ENCODE peak calls at places on chromosomes 3 and 15, in eight cellular contexts. One of them, this sample, is unnamed.

GRCh38 chr3:126570103-126570541 is 11.4 kb upstream of the C3orf22 start:
- DNase-seq in A549: no peak
- DNase-seq in body of pancreas: no peak
- DNase-seq in OCI-LY7: no peak
- DNase-seq in HCT116: no peak
- DNase-seq in K562: no peak
- DNase-seq in MM.1S: no peak
- DNase-seq in cardiac muscle cell: no peak
- DNase-seq in this sample: no peak

GRCh38 chr15:39061952-39062464 is 497.4 kb upstream of the RASGRP1 start:
- DNase-seq in K562: no peak
- DNase-seq in MM.1S: no peak
- DNase-seq in cardiac muscle cell: no peak
- DNase-seq in OCI-LY7: no peak
- DNase-seq in HCT116: no peak
- DNase-seq in A549: no peak
- DNase-seq in body of pancreas: no peak
- DNase-seq in this sample: no peak

GRCh38 chr15:64856429-64857145 is 14.9 kb downstream of the PLEKHO2 start:
- DNase-seq in MM.1S: no peak
- DNase-seq in OCI-LY7: no peak
- DNase-seq in K562: no peak
- DNase-seq in HCT116: no peak
- DNase-seq in cardiac muscle cell: peak; percentile 76
- DNase-seq in A549: peak; percentile 38
- DNase-seq in body of pancreas: peak; percentile 46
- DNase-seq in this sample: no peak

GRCh38 chr15:78098131-78098755 is 5.9 kb downstream of the SH2D7 start:
- DNase-seq in HCT116: no peak
- DNase-seq in cardiac muscle cell: no peak
- DNase-seq in OCI-LY7: no peak
- DNase-seq in MM.1S: no peak
- DNase-seq in K562: no peak
- DNase-seq in body of pancreas: no peak
- DNase-seq in A549: no peak
- DNase-seq in this sample: no peak

GRCh38 chr3:159548675-159549335 is 439.8 kb upstream of the IL12A start:
- DNase-seq in body of pancreas: no peak
- DNase-seq in A549: no peak
- DNase-seq in OCI-LY7: no peak
- DNase-seq in K562: no peak
- DNase-seq in HCT116: no peak
- DNase-seq in MM.1S: no peak
- DNase-seq in cardiac muscle cell: peak; percentile 56
- DNase-seq in this sample: no peak

GRCh38 chr15:70262591-70263274 is 165.0 kb upstream of the TLE3 start:
- DNase-seq in OCI-LY7: peak; percentile 38
- DNase-seq in cardiac muscle cell: no peak
- DNase-seq in A549: no peak
- DNase-seq in MM.1S: no peak
- DNase-seq in HCT116: no peak
- DNase-seq in body of pancreas: no peak
- DNase-seq in K562: peak; percentile 22
- DNase-seq in this sample: no peak

GRCh38 chr3:23324745-23325144 is 121.6 kb downstream of the UBE2E2 start:
- DNase-seq in MM.1S: peak; percentile 56
- DNase-seq in A549: no peak
- DNase-seq in body of pancreas: no peak
- DNase-seq in cardiac muscle cell: peak; percentile 73
- DNase-seq in HCT116: no peak
- DNase-seq in OCI-LY7: peak; percentile 73
- DNase-seq in K562: no peak
- DNase-seq in this sample: peak; percentile 52

GRCh38 chr3:93989241-93989640 is 9.3 kb downstream of the ARL13B start:
- DNase-seq in body of pancreas: no peak
- DNase-seq in A549: no peak
- DNase-seq in cardiac muscle cell: no peak
- DNase-seq in HCT116: no peak
- DNase-seq in MM.1S: no peak
- DNase-seq in OCI-LY7: no peak
- DNase-seq in K562: no peak
- DNase-seq in this sample: no peak

GRCh38 chr3:66822059-66823009 is 175.8 kb upstream of the KBTBD8 start:
- DNase-seq in body of pancreas: peak; percentile 78
- DNase-seq in K562: peak; percentile 64
- DNase-seq in cardiac muscle cell: peak; percentile 70
- DNase-seq in HCT116: peak; percentile 64
- DNase-seq in MM.1S: peak; percentile 78
- DNase-seq in OCI-LY7: peak; percentile 73
- DNase-seq in A549: peak; percentile 60
- DNase-seq in this sample: peak; percentile 81

GRCh38 chr15:33226559-33227181 is 32.2 kb upstream of the FMN1 start:
- DNase-seq in OCI-LY7: peak; percentile 76
- DNase-seq in body of pancreas: peak; percentile 61
- DNase-seq in HCT116: peak; percentile 70
- DNase-seq in cardiac muscle cell: peak; percentile 27
- DNase-seq in K562: no peak
- DNase-seq in MM.1S: peak; percentile 92
- DNase-seq in A549: peak; percentile 85
- DNase-seq in this sample: peak; percentile 59

GRCh38 chr3:125143982-125144652 is 68.4 kb downstream of the SLC12A8 start:
- DNase-seq in A549: no peak
- DNase-seq in OCI-LY7: no peak
- DNase-seq in MM.1S: no peak
- DNase-seq in K562: no peak
- DNase-seq in HCT116: no peak
- DNase-seq in cardiac muscle cell: peak; percentile 87
- DNase-seq in body of pancreas: no peak
- DNase-seq in this sample: no peak

GRCh38 chr3:167876603-167877325 is 141.2 kb downstream of the SERPINI1 start:
- DNase-seq in OCI-LY7: no peak
- DNase-seq in HCT116: peak; percentile 15
- DNase-seq in body of pancreas: no peak
- DNase-seq in cardiac muscle cell: peak; percentile 73
- DNase-seq in A549: no peak
- DNase-seq in K562: no peak
- DNase-seq in MM.1S: no peak
- DNase-seq in this sample: no peak

GRCh38 chr3:196399485-196399945 is 32.7 kb downstream of the UBXN7 start:
- DNase-seq in HCT116: peak; percentile 28
- DNase-seq in K562: no peak
- DNase-seq in A549: peak; percentile 5
- DNase-seq in MM.1S: no peak
- DNase-seq in body of pancreas: no peak
- DNase-seq in OCI-LY7: no peak
- DNase-seq in cardiac muscle cell: peak; percentile 53
- DNase-seq in this sample: no peak

GRCh38 chr3:64316971-64317370 is 91.7 kb upstream of the PRICKLE2 start:
- DNase-seq in K562: no peak
- DNase-seq in body of pancreas: no peak
- DNase-seq in OCI-LY7: no peak
- DNase-seq in MM.1S: no peak
- DNase-seq in HCT116: no peak
- DNase-seq in A549: no peak
- DNase-seq in cardiac muscle cell: no peak
- DNase-seq in this sample: no peak

GRCh38 chr3:41683666-41684350 is 278.1 kb downstream of the ULK4 start:
- DNase-seq in HCT116: no peak
- DNase-seq in MM.1S: no peak
- DNase-seq in body of pancreas: no peak
- DNase-seq in K562: no peak
- DNase-seq in OCI-LY7: no peak
- DNase-seq in cardiac muscle cell: peak; percentile 21
- DNase-seq in A549: peak; percentile 69
- DNase-seq in this sample: no peak

GRCh38 chr15:90959894-90960293 is 5.2 kb downstream of the RCCD1 start:
- DNase-seq in body of pancreas: peak; percentile 58
- DNase-seq in HCT116: no peak
- DNase-seq in cardiac muscle cell: no peak
- DNase-seq in K562: no peak
- DNase-seq in MM.1S: no peak
- DNase-seq in A549: no peak
- DNase-seq in OCI-LY7: no peak
- DNase-seq in this sample: no peak

GRCh38 chr15:49752517-49752916 is 131.7 kb downstream of the DTWD1 start:
- DNase-seq in HCT116: no peak
- DNase-seq in cardiac muscle cell: no peak
- DNase-seq in OCI-LY7: no peak
- DNase-seq in A549: no peak
- DNase-seq in K562: no peak
- DNase-seq in body of pancreas: no peak
- DNase-seq in MM.1S: no peak
- DNase-seq in this sample: no peak

GRCh38 chr3:126101521-126101982 is 17.6 kb upstream of the SLC41A3 start:
- DNase-seq in K562: no peak
- DNase-seq in MM.1S: no peak
- DNase-seq in body of pancreas: no peak
- DNase-seq in A549: no peak
- DNase-seq in OCI-LY7: no peak
- DNase-seq in cardiac muscle cell: no peak
- DNase-seq in HCT116: no peak
- DNase-seq in this sample: no peak

GRCh38 chr15:69289312-69290146 is 9.2 kb upstream of the PAQR5 start:
- DNase-seq in K562: no peak
- DNase-seq in body of pancreas: no peak
- DNase-seq in A549: no peak
- DNase-seq in HCT116: no peak
- DNase-seq in OCI-LY7: no peak
- DNase-seq in MM.1S: no peak
- DNase-seq in cardiac muscle cell: no peak
- DNase-seq in this sample: no peak

GRCh38 chr3:131485116-131485515 is 17.7 kb downstream of the MRPL3 start:
- DNase-seq in HCT116: no peak
- DNase-seq in cardiac muscle cell: no peak
- DNase-seq in MM.1S: no peak
- DNase-seq in body of pancreas: no peak
- DNase-seq in A549: no peak
- DNase-seq in OCI-LY7: no peak
- DNase-seq in K562: no peak
- DNase-seq in this sample: no peak

GRCh38 chr15:101174152-101174920 is 77.5 kb downstream of the CHSY1 start:
- DNase-seq in OCI-LY7: no peak
- DNase-seq in K562: no peak
- DNase-seq in cardiac muscle cell: no peak
- DNase-seq in MM.1S: no peak
- DNase-seq in body of pancreas: no peak
- DNase-seq in HCT116: no peak
- DNase-seq in A549: no peak
- DNase-seq in this sample: no peak

GRCh38 chr15:43410572-43411214 is 39.8 kb downstream of the TUBGCP4 start:
- DNase-seq in HCT116: no peak
- DNase-seq in body of pancreas: no peak
- DNase-seq in cardiac muscle cell: peak; percentile 66
- DNase-seq in K562: peak; percentile 51
- DNase-seq in OCI-LY7: no peak
- DNase-seq in A549: peak; percentile 5
- DNase-seq in MM.1S: no peak
- DNase-seq in this sample: no peak

GRCh38 chr3:52714335-52715302 is 8.7 kb downstream of the SPCS1 start:
- DNase-seq in MM.1S: no peak
- DNase-seq in body of pancreas: no peak
- DNase-seq in A549: no peak
- DNase-seq in cardiac muscle cell: no peak
- DNase-seq in OCI-LY7: no peak
- DNase-seq in K562: no peak
- DNase-seq in HCT116: no peak
- DNase-seq in this sample: no peak

DNA sequence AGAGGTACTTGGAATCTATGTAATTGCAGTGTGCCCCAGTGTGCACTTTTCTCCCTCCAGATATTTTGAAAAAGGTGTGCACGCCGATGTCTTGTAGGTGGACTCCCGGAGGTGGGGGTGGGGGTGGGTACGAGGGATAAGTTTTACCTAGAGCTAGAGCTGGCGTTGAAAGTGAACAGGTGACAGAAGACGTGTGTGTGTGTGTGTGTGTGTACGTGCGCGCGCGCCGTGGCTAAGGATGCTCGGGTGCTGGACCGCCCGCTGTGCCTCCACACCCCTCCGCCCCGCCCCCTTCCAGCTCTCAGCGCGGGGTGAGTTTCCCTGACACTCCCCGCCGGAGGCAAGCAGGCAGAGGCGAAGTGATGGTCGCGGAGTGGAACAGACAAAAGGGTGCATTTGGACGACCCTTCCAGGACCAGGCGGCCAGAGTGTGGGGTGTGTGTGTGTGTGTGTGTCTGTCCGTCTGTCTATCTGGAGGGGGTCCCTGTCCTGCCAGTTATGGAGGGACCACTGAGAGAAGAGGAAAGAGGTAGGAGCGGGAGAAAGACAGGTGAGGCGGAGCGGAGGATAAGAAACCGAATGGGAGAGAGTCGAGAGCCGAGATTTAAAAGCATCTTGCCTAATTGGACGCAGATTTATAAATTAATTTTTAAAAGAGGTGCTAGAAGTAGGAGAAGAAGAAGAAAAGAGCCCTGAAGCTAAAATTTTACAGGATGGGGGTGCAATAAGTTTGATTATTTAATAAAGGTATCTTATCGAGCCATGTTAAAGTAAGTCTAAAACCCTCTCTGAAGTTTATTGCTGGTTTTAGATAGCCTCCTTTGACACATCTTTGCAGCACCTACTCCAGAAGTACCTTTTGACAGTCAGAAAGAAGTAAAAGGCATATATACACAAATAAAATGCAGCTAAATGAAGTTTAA is 335.8 kb upstream of the THRB start:
- DNase-seq in body of pancreas: peak; percentile 14
- DNase-seq in cardiac muscle cell: no peak
- DNase-seq in A549: no peak
- DNase-seq in MM.1S: no peak
- DNase-seq in HCT116: no peak
- DNase-seq in OCI-LY7: no peak
- DNase-seq in K562: no peak
- DNase-seq in this sample: no peak
- H3K4me3 ChIP-seq in body of pancreas: no peak overlapping the region
- H3K4me3 ChIP-seq in cardiac muscle cell: peak overlapping the region; percentile 64
- H3K4me3 ChIP-seq in A549: peak overlapping the region; percentile 49
- H3K4me3 ChIP-seq in MM.1S: no peak overlapping the region
- H3K4me3 ChIP-seq in HCT116: no peak overlapping the region
- H3K4me3 ChIP-seq in OCI-LY7: no peak overlapping the region
- H3K4me3 ChIP-seq in K562: no peak overlapping the region
- H3K4me3 ChIP-seq in this sample: no peak overlapping the region

GRCh38 chr3:149371001-149371722 is 6.3 kb downstream of the TM4SF1 start:
- DNase-seq in body of pancreas: no peak
- DNase-seq in HCT116: no peak
- DNase-seq in cardiac muscle cell: peak; percentile 58
- DNase-seq in OCI-LY7: no peak
- DNase-seq in A549: peak; percentile 74
- DNase-seq in MM.1S: no peak
- DNase-seq in K562: no peak
- DNase-seq in this sample: no peak
- TF ChIP-seq CTCF in body of pancreas: no peak
- TF ChIP-seq CTCF in HCT116: peak; percentile 26
- TF ChIP-seq CTCF in cardiac muscle cell: no peak
- TF ChIP-seq CTCF in OCI-LY7: no peak
- TF ChIP-seq CTCF in A549: peak; percentile 41
- TF ChIP-seq CTCF in MM.1S: no peak
- TF ChIP-seq CTCF in K562: no peak
- TF ChIP-seq CTCF in this sample: no peak

GRCh38 chr15:63049747-63050439 is 7.3 kb downstream of the TPM1 start:
- DNase-seq in cardiac muscle cell: no peak
- DNase-seq in HCT116: no peak
- DNase-seq in MM.1S: no peak
- DNase-seq in A549: peak; percentile 53
- DNase-seq in OCI-LY7: no peak
- DNase-seq in body of pancreas: no peak
- DNase-seq in K562: no peak
- DNase-seq in this sample: no peak
- H3K4me3 ChIP-seq in cardiac muscle cell: peak overlapping the region; percentile 96
- H3K4me3 ChIP-seq in HCT116: peak overlapping the region; percentile 68
- H3K4me3 ChIP-seq in MM.1S: no peak overlapping the region
- H3K4me3 ChIP-seq in A549: peak overlapping the region; percentile 87
- H3K4me3 ChIP-seq in OCI-LY7: no peak overlapping the region
- H3K4me3 ChIP-seq in body of pancreas: no peak overlapping the region
- H3K4me3 ChIP-seq in K562: peak overlapping the region; percentile 82
- H3K4me3 ChIP-seq in this sample: no peak overlapping the region

GRCh38 chr3:33146791-33147445 is 33.1 kb downstream of the CRTAP start:
- DNase-seq in OCI-LY7: no peak
- DNase-seq in MM.1S: no peak
- DNase-seq in K562: no peak
- DNase-seq in cardiac muscle cell: peak; percentile 52
- DNase-seq in A549: no peak
- DNase-seq in HCT116: no peak
- DNase-seq in body of pancreas: no peak
- DNase-seq in this sample: no peak
- TF ChIP-seq CTCF in OCI-LY7: no peak
- TF ChIP-seq CTCF in MM.1S: no peak
- TF ChIP-seq CTCF in K562: no peak
- TF ChIP-seq CTCF in cardiac muscle cell: no peak
- TF ChIP-seq CTCF in A549: no peak
- TF ChIP-seq CTCF in HCT116: peak; percentile 7
- TF ChIP-seq CTCF in body of pancreas: peak; percentile 39
- TF ChIP-seq CTCF in this sample: no peak

This sample was measured in GM12865.